ENCODE peak calls at places on chromosomes 6 and 20, in six cellular contexts. One of them, this sample, is unnamed.

GRCh38 chr6:84224251-84224650 is 3.2 kb downstream of the CEP162 start:
- DNase-seq in CD8-positive, alpha-beta T cell: no peak
- DNase-seq in germinal center: no peak
- DNase-seq in ovary: no peak
- DNase-seq in breast epithelium: no peak
- DNase-seq in Calu3: no peak
- DNase-seq in this sample: no peak

GRCh38 chr6:101832371-101832770 is 438.9 kb downstream of the GRIK2 start:
- DNase-seq in CD8-positive, alpha-beta T cell: no peak
- DNase-seq in germinal center: no peak
- DNase-seq in ovary: no peak
- DNase-seq in breast epithelium: no peak
- DNase-seq in Calu3: no peak
- DNase-seq in this sample: no peak

GRCh38 chr6:133286765-133287164 is 45.6 kb downstream of the EYA4 start:
- DNase-seq in CD8-positive, alpha-beta T cell: no peak
- DNase-seq in germinal center: no peak
- DNase-seq in ovary: no peak
- DNase-seq in breast epithelium: no peak
- DNase-seq in Calu3: peak; percentile 39
- DNase-seq in this sample: no peak

GRCh38 chr20:51404297-51405060 is 138.0 kb downstream of the NFATC2 start:
- DNase-seq in CD8-positive, alpha-beta T cell: peak; percentile 71
- DNase-seq in germinal center: peak; percentile 80
- DNase-seq in ovary: no peak
- DNase-seq in breast epithelium: no peak
- DNase-seq in Calu3: no peak
- DNase-seq in this sample: peak; percentile 90

GRCh38 chr20:37311710-37312355 is 22.4 kb downstream of the MANBAL start:
- DNase-seq in CD8-positive, alpha-beta T cell: no peak
- DNase-seq in germinal center: no peak
- DNase-seq in ovary: no peak
- DNase-seq in breast epithelium: no peak
- DNase-seq in Calu3: no peak
- DNase-seq in this sample: no peak

GRCh38 chr6:169370666-169371343 is 117.2 kb upstream of the THBS2 start:
- DNase-seq in CD8-positive, alpha-beta T cell: no peak
- DNase-seq in germinal center: no peak
- DNase-seq in ovary: no peak
- DNase-seq in breast epithelium: no peak
- DNase-seq in Calu3: peak; percentile 40
- DNase-seq in this sample: no peak

GRCh38 chr20:9551808-9552550 is 37.6 kb downstream of the LAMP5 start:
- DNase-seq in CD8-positive, alpha-beta T cell: no peak
- DNase-seq in germinal center: no peak
- DNase-seq in ovary: no peak
- DNase-seq in breast epithelium: no peak
- DNase-seq in Calu3: peak; percentile 31
- DNase-seq in this sample: no peak

GRCh38 chr6:168377481-168377850 is 57.9 kb upstream of the DACT2 start:
- DNase-seq in CD8-positive, alpha-beta T cell: no peak
- DNase-seq in germinal center: no peak
- DNase-seq in ovary: peak; percentile 47
- DNase-seq in breast epithelium: no peak
- DNase-seq in Calu3: no peak
- DNase-seq in this sample: no peak

GRCh38 chr6:21953831-21954801 is 342.7 kb downstream of the PRL start:
- DNase-seq in CD8-positive, alpha-beta T cell: no peak
- DNase-seq in germinal center: no peak
- DNase-seq in ovary: no peak
- DNase-seq in breast epithelium: no peak
- DNase-seq in Calu3: peak; percentile 34
- DNase-seq in this sample: no peak

GRCh38 chr6:128655978-128656498 is 135.6 kb upstream of the PTPRK start:
- DNase-seq in CD8-positive, alpha-beta T cell: no peak
- DNase-seq in germinal center: no peak
- DNase-seq in ovary: no peak
- DNase-seq in breast epithelium: no peak
- DNase-seq in Calu3: peak; percentile 33
- DNase-seq in this sample: no peak

GRCh38 chr20:53870426-53871199 is 199.8 kb downstream of the BCAS1 start:
- DNase-seq in CD8-positive, alpha-beta T cell: no peak
- DNase-seq in germinal center: no peak
- DNase-seq in ovary: no peak
- DNase-seq in breast epithelium: no peak
- DNase-seq in Calu3: peak; percentile 32
- DNase-seq in this sample: no peak

GRCh38 chr6:3999800-4000661 is 78.9 kb downstream of the FAM217A start:
- DNase-seq in CD8-positive, alpha-beta T cell: no peak
- DNase-seq in germinal center: no peak
- DNase-seq in ovary: no peak
- DNase-seq in breast epithelium: no peak
- DNase-seq in Calu3: no peak
- DNase-seq in this sample: no peak

GRCh38 chr6:158867381-158868121 is 48.4 kb upstream of the EZR start:
- DNase-seq in CD8-positive, alpha-beta T cell: no peak
- DNase-seq in germinal center: peak; percentile 64
- DNase-seq in ovary: no peak
- DNase-seq in breast epithelium: no peak
- DNase-seq in Calu3: peak; percentile 54
- DNase-seq in this sample: peak; percentile 72

GRCh38 chr6:161922631-161923119 is 648.8 kb upstream of the AGPAT4 start:
- DNase-seq in CD8-positive, alpha-beta T cell: no peak
- DNase-seq in germinal center: no peak
- DNase-seq in ovary: no peak
- DNase-seq in breast epithelium: no peak
- DNase-seq in Calu3: peak; percentile 79
- DNase-seq in this sample: no peak

GRCh38 chr6:30813623-30814136 is 69.3 kb upstream of the IER3 start:
- DNase-seq in CD8-positive, alpha-beta T cell: no peak
- DNase-seq in germinal center: no peak
- DNase-seq in ovary: no peak
- DNase-seq in breast epithelium: no peak
- DNase-seq in Calu3: no peak
- DNase-seq in this sample: no peak